ENCODE peak calls at places on chromosome 2, in five cellular contexts. H, Y, E, W and N are unnamed samples.

GRCh38 chr2:5700551-5700950 is 8.4 kb downstream of the SOX11 start:
- DNase-seq in H (no peak), Y (no peak), E (no peak), W (no peak), N (no peak)

GRCh38 chr2:201852878-201853415 is 46.6 kb downstream of the CDK15 start:
- DNase-seq in H (no peak), Y (no peak), E (peak), W (no peak), N (no peak)

GRCh38 chr2:20930928-20931327 is 108.0 kb upstream of the LDAH start:
- DNase-seq in H (no peak), Y (peak), E (peak), W (no peak), N (peak)

GRCh38 chr2:215914067-215914776 is 99.1 kb downstream of the MREG start:
- DNase-seq in H (no peak), Y (no peak), E (no peak), W (no peak), N (no peak)

GRCh38 chr2:206011795-206012194 is 74.2 kb downstream of the INO80D start:
- DNase-seq in H (no peak), Y (no peak), E (no peak), W (no peak), N (no peak)

GRCh38 chr2:148812306-148812705 is 62.7 kb upstream of the KIF5C start:
- DNase-seq in H (no peak), Y (peak), E (peak), W (peak), N (peak)

GRCh38 chr2:19362094-19362649 is 3.7 kb upstream of the OSR1 start:
- DNase-seq in H (no peak), Y (no peak), E (peak), W (no peak), N (no peak)

GRCh38 chr2:30796723-30797122 is 10.5 kb downstream of the CAPN13 start:
- DNase-seq in H (no peak), Y (no peak), E (no peak), W (no peak), N (no peak)

GRCh38 chr2:151111599-151112278 is 149.9 kb downstream of the RBM43 start:
- DNase-seq in H (no peak), Y (peak), E (peak), W (no peak), N (no peak)

GRCh38 chr2:145874466-145874865 is 1354.5 kb upstream of the ZEB2 start:
- DNase-seq in H (no peak), Y (peak), E (peak), W (no peak), N (peak)

GRCh38 chr2:86000938-86001312 is 104.8 kb downstream of the POLR1A start:
- DNase-seq in H (no peak), Y (no peak), E (no peak), W (no peak), N (no peak)

GRCh38 chr2:178194600-178195389 is 483 bp downstream of the OSBPL6 start:
- DNase-seq in H (peak), Y (peak), E (peak), W (peak), N (no peak)

GRCh38 chr2:178195390-178196166 is 1.3 kb downstream of the OSBPL6 start:
- DNase-seq in H (no peak), Y (no peak), E (no peak), W (no peak), N (no peak)

GRCh38 chr2:178190938-178191910 is 3.1 kb upstream of the OSBPL6 start:
- DNase-seq in H (no peak), Y (no peak), E (no peak), W (no peak), N (no peak)

GRCh38 chr2:178193496-178193822 is 853 bp upstream of the OSBPL6 start:
- DNase-seq in H (no peak), Y (no peak), E (peak), W (no peak), N (no peak)

DNA sequence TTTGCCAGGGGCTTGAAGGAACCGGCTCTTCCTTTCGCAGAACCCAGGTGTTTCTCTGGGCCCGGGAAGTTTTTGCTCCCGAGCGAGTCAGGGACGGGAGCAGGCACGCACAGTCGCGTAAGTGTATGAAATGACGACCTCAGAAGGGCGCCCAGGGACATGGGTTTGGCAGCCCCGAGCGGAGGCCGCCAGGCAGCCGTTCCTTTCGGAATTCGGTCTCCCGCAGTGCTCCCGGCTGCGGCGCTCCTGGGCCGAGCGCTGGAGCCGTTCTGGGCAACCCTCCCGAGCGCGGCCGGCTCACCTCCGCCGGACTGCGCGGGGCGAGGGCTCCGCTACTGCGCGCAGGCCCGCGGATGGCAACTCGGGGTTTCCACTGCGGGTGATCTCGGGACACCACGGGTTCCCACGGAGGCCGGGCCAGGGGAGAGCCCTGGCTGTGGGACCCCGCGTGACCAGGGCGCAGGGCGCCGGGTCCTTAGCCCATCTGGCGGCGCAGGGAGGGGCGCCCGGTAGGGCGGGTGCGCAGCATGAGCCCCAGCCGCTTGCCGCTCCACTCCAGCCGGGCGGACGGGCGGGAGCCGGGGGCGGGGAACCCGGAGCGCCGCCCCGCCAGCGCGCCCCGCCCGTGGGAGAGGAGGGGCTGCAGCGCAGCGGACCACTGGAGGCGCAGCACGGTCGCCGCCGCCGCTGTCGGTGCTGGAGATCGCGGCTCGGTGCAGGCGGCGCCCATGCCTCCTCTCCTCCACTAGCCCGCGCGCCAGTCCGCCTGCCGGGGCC is at the start of gene OSBPL6:
- DNase-seq in H (peak), Y (peak), E (peak), W (peak), N (peak)
- TF ChIP-seq CTCF in H (no peak), Y (no peak), E (peak), W (no peak), N (peak)

DNA sequence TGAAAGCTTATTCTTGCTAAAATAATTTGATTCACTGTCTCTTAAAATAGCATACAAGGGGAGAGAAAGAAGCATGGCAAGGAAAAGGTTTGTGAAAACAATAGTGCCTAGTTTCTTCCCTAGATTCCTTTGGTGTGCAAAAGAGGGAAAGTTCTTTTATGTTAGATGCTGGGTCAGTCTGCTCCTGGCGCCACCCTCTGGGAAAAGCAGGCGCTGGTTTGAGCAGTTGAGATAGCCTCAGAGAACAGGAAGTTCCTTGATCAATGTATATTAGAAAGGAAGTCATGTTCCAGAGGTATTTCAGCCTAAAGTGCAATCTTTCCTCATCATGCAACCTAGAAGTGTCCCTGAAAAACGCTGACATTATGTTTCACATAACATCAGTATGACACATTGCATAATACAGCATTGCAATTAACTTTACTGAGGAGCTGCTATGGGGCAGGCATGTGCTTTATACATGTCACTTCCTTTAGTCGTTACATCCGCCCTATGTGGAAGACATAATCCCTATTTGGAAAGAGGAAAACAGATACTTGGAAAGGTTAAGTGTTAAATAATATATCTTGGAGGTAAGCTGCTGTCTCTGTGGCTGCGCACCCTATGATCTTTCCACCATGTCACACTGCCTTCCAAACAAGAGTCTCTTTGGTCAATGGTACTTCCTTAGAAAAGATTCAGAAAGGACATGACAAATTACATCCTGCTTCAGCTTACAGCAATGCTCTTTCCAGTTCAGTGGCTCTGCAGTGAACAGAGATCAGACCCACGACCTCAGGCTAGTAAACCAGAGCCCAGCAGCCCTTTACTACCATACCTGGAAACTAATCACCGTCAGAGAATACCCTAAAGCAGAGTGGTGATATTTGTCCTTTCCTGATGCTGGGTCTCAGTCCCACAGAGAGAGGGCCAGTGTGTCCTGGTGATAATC is 369.7 kb downstream of the RAD51AP2 start:
- DNase-seq in H (peak), Y (peak), E (no peak), W (no peak), N (peak)
- TF ChIP-seq CTCF in H (no peak), Y (peak), E (no peak), W (no peak), N (no peak)

DNA sequence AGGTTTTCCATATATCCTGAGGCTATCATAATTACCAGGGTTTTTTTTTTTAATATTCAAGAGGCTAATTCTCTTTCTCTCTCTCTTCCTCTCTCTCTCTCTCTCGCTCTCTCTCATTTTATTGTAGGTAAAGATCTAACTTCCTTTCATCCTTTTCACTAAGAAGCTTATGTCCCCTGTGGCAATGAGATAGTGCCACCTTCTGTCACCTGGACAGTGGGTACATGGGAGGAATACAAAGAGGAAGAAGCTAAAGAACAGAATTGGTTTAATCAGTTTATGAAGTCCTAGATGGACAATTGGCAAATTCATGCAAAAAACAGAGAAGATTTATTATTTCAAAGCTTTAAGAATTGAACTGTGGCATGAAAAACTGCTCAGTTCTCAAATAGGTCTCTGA is 1582.3 kb upstream of the TMEFF2 start:
- DNase-seq in H (no peak), Y (no peak), E (no peak), W (no peak), N (no peak)
- TF ChIP-seq CTCF in H (no peak), Y (no peak), E (no peak), W (no peak), N (no peak)

GRCh38 chr2:2932189-2932588 is 445.4 kb downstream of the EIPR1 start:
- DNase-seq in H (no peak), Y (no peak), E (no peak), W (no peak), N (no peak)
- TF ChIP-seq CTCF in H (no peak), Y (no peak), E (no peak), W (no peak), N (no peak)

GRCh38 chr2:186459009-186459408 is 27.1 kb upstream of the ZC3H15 start:
- DNase-seq in H (no peak), Y (peak), E (peak), W (no peak), N (no peak)
- TF ChIP-seq CTCF in H (no peak), Y (peak), E (peak), W (no peak), N (peak)

GRCh38 chr2:38076250-38076709 is 329 bp upstream of the CYP1B1 start:
- DNase-seq in H (peak), Y (peak), E (peak), W (peak), N (peak)
- TF ChIP-seq CTCF in H (no peak), Y (peak), E (peak), W (no peak), N (peak)

GRCh38 chr2:239377591-239377990 is 23.2 kb downstream of the HDAC4 start:
- DNase-seq in H (no peak), Y (no peak), E (no peak), W (no peak), N (no peak)
- TF ChIP-seq CTCF in H (no peak), Y (no peak), E (no peak), W (no peak), N (no peak)